ENCODE peak calls at places on chromosomes 2 and 18, in six cellular contexts. J is stimulated activated CD4-positive, alpha-beta T cell treated with anti-CD3 and anti-CD28 coated beads, Interleukin-4, amount 100 ng/mL, for 48 hours; T is activated T-cell treated with anti-CD3 and anti-CD28 coated beads, Interleukin-2, amount 50 U/mL, for 1 hour; B is AG04450; F is astrocyte of the spinal cord; Q is activated CD8-positive, alpha-beta memory T cell treated with anti-CD3 and anti-CD28 coated beads, Interleukin-2, amount 10 ng/mL, durations not matched to agents 7 days and 5 days. S is an unnamed sample.

GRCh38 chr2:8692783-8693768 is 11.2 kb downstream of the ID2 start:
- DNase-seq in J (no peak), T (peak), B (no peak), F (no peak), Q (peak), S (peak)

GRCh38 chr2:206614825-206615224 is 27.5 kb upstream of the FAM237A start:
- DNase-seq in J (no peak), T (no peak), B (no peak), F (peak), Q (no peak), S (no peak)

GRCh38 chr2:42493885-42494433 is at the start of gene KCNG3:
- DNase-seq in J (peak), T (peak), B (no peak), F (peak), Q (peak), S (peak)

GRCh38 chr2:236168110-236169067 is at the start of gene GBX2:
- DNase-seq in J (no peak), T (no peak), B (no peak), F (peak), Q (no peak), S (no peak)

GRCh38 chr18:23805898-23806297 is 116.6 kb downstream of the LAMA3 start:
- DNase-seq in J (no peak), T (no peak), B (no peak), F (peak), Q (no peak), S (no peak)

GRCh38 chr18:11728247-11728646 is 39.2 kb downstream of the GNAL start:
- DNase-seq in J (no peak), T (no peak), B (no peak), F (peak), Q (no peak), S (no peak)

GRCh38 chr18:64287926-64288325 is 139.0 kb upstream of the LINC00305 start:
- DNase-seq in J (no peak), T (no peak), B (no peak), F (no peak), Q (no peak), S (no peak)

GRCh38 chr2:207087046-207087902 is 78.5 kb downstream of the KLF7 start:
- DNase-seq in J (no peak), T (no peak), B (no peak), F (no peak), Q (no peak), S (no peak)

GRCh38 chr2:174336403-174337336 is 1.9 kb downstream of the SP9 start:
- DNase-seq in J (peak), T (peak), B (no peak), F (no peak), Q (peak), S (no peak)

GRCh38 chr2:147628971-147629421 is 215.8 kb upstream of the ACVR2A start:
- DNase-seq in J (no peak), T (no peak), B (no peak), F (no peak), Q (no peak), S (no peak)

GRCh38 chr2:130819915-130820861 is 16.5 kb upstream of the ARHGEF4 start:
- DNase-seq in J (no peak), T (no peak), B (no peak), F (peak), Q (no peak), S (peak)

GRCh38 chr2:152766908-152767307 is 48.5 kb downstream of the ARL6IP6 start:
- DNase-seq in J (no peak), T (no peak), B (peak), F (peak), Q (no peak), S (no peak)

GRCh38 chr2:18398833-18399232 is 161.6 kb downstream of the RDH14 start:
- DNase-seq in J (no peak), T (no peak), B (no peak), F (no peak), Q (no peak), S (no peak)

GRCh38 chr2:237456200-237456731 is 30.8 kb upstream of the MLPH start:
- DNase-seq in J (no peak), T (no peak), B (peak), F (peak), Q (no peak), S (no peak)

GRCh38 chr2:72887836-72888437 is 729 bp downstream of the SPR start:
- DNase-seq in J (peak), T (peak), B (peak), F (peak), Q (peak), S (peak)

GRCh38 chr2:235518317-235519090 is 24.7 kb downstream of the AGAP1 start:
- DNase-seq in J (no peak), T (no peak), B (no peak), F (no peak), Q (no peak), S (no peak)

GRCh38 chr18:34598136-34598635 is 111.9 kb upstream of the DTNA start:
- DNase-seq in J (no peak), T (no peak), B (no peak), F (no peak), Q (no peak), S (no peak)

GRCh38 chr2:20212459-20212870 is 12.5 kb downstream of the SDC1 start:
- DNase-seq in J (no peak), T (no peak), B (no peak), F (peak), Q (no peak), S (no peak)

GRCh38 chr18:77209587-77209986 is 40.1 kb upstream of the GALR1 start:
- DNase-seq in J (no peak), T (no peak), B (peak), F (peak), Q (no peak), S (no peak)

GRCh38 chr2:166765141-166765540 is 123.1 kb upstream of the XIRP2 start:
- DNase-seq in J (no peak), T (no peak), B (no peak), F (peak), Q (no peak), S (no peak)

GRCh38 chr2:237685408-237685807 is 58.0 kb downstream of the LRRFIP1 start:
- DNase-seq in J (no peak), T (no peak), B (no peak), F (no peak), Q (no peak), S (no peak)

GRCh38 chr2:36967236-36967876 is 1.0 kb upstream of the STRN start:
- DNase-seq in J (no peak), T (no peak), B (no peak), F (no peak), Q (no peak), S (no peak)

GRCh38 chr2:15176604-15177003 is 384.5 kb downstream of the NBAS start:
- DNase-seq in J (no peak), T (no peak), B (no peak), F (no peak), Q (no peak), S (no peak)

GRCh38 chr2:172968061-172968469 is 107.6 kb upstream of the MAP3K20 start:
- DNase-seq in J (no peak), T (no peak), B (peak), F (peak), Q (no peak), S (no peak)

GRCh38 chr18:48719988-48720654 is 181.3 kb downstream of the CTIF start:
- DNase-seq in J (no peak), T (no peak), B (peak), F (peak), Q (no peak), S (peak)

GRCh38 chr2:102317715-102318114 is 6.4 kb downstream of the IL1RL1 start:
- DNase-seq in J (no peak), T (no peak), B (no peak), F (no peak), Q (no peak), S (no peak)

GRCh38 chr2:238145851-238146250 is 7.4 kb downstream of the KLHL30 start:
- DNase-seq in J (no peak), T (no peak), B (no peak), F (no peak), Q (no peak), S (no peak)

GRCh38 chr2:232633413-232634318 is at the start of gene EFHD1:
- DNase-seq in J (peak), T (peak), B (no peak), F (peak), Q (peak), S (peak)

GRCh38 chr2:10079192-10079930 is 850 bp downstream of the CYS1 start:
- DNase-seq in J (no peak), T (peak), B (no peak), F (peak), Q (no peak), S (no peak)

GRCh38 chr18:61031626-61032025 is 301.6 kb upstream of the CDH20 start:
- DNase-seq in J (no peak), T (no peak), B (no peak), F (no peak), Q (no peak), S (no peak)

GRCh38 chr2:62330959-62331358 is 135.0 kb downstream of the B3GNT2 start:
- DNase-seq in J (no peak), T (no peak), B (no peak), F (no peak), Q (no peak), S (no peak)

GRCh38 chr2:176188218-176188968 is at the start of gene HOXD1:
- DNase-seq in J (no peak), T (peak), B (no peak), F (no peak), Q (no peak), S (no peak)

GRCh38 chr18:67589325-67589724 is 72.8 kb upstream of the DSEL start:
- DNase-seq in J (no peak), T (no peak), B (no peak), F (no peak), Q (no peak), S (no peak)

GRCh38 chr2:53913721-53914120 is 54.0 kb upstream of the GPR75 start:
- DNase-seq in J (no peak), T (no peak), B (no peak), F (peak), Q (peak), S (no peak)

GRCh38 chr18:51711298-51711889 is 513.9 kb upstream of the MEX3C start:
- DNase-seq in J (no peak), T (no peak), B (no peak), F (no peak), Q (no peak), S (no peak)

GRCh38 chr2:132936791-132937190 is 266.8 kb upstream of the LYPD1 start:
- DNase-seq in J (no peak), T (no peak), B (no peak), F (no peak), Q (no peak), S (no peak)

GRCh38 chr2:189183170-189183569 is 3.6 kb upstream of the COL5A2 start:
- DNase-seq in J (no peak), T (no peak), B (no peak), F (no peak), Q (no peak), S (no peak)

GRCh38 chr2:160293401-160293911 is 93.4 kb upstream of the ITGB6 start:
- DNase-seq in J (no peak), T (no peak), B (peak), F (peak), Q (no peak), S (no peak)

GRCh38 chr18:54924948-54925347 is 34.3 kb downstream of the CCDC68 start:
- DNase-seq in J (no peak), T (no peak), B (no peak), F (peak), Q (no peak), S (no peak)

S was measured in nucleus accumbens.